ENCODE peak calls at places on chromosomes 1 and 21, in five cellular contexts. Q, N, G, E and T are unnamed samples.
A peak's percentile ranks its signal among the peaks of the same experiment; 100 is the strongest.

GRCh38 chr1:214102907-214103306 is 115.1 kb downstream of the PROX1 start:
- DNase-seq in Q (no peak), N (peak; percentile 96), G (peak; percentile 90), E (no peak), T (no peak)

GRCh38 chr1:109923946-109924275 is 13.3 kb downstream of the CSF1 start:
- DNase-seq in Q (peak; percentile 74), N (no peak), G (no peak), E (no peak), T (no peak)

GRCh38 chr1:246608616-246609376 is 42.5 kb downstream of the CNST start:
- DNase-seq in Q (no peak), N (peak; percentile 88), G (peak; percentile 97), E (peak; percentile 81), T (peak; percentile 77)

GRCh38 chr1:114979278-114979891 is 50.2 kb upstream of the TSHB start:
- DNase-seq in Q (no peak), N (peak; percentile 51), G (peak; percentile 52), E (peak; percentile 89), T (no peak)

GRCh38 chr1:173802961-173803360 is 21.5 kb upstream of the DARS2 start:
- DNase-seq in Q (no peak), N (no peak), G (no peak), E (no peak), T (no peak)

GRCh38 chr21:41961282-41961701 is 7.5 kb upstream of the C2CD2 start:
- DNase-seq in Q (peak; percentile 60), N (peak; percentile 4), G (peak; percentile 90), E (no peak), T (no peak)

GRCh38 chr1:117757668-117758067 is 151.8 kb downstream of the TENT5C start:
- DNase-seq in Q (no peak), N (peak; percentile 56), G (peak; percentile 81), E (no peak), T (no peak)

GRCh38 chr1:10056599-10056987 is 23.8 kb downstream of the UBE4B start:
- DNase-seq in Q (no peak), N (no peak), G (no peak), E (no peak), T (no peak)

GRCh38 chr21:41926068-41926806 is 27.6 kb downstream of the C2CD2 start:
- DNase-seq in Q (peak; percentile 14), N (peak; percentile 69), G (peak; percentile 66), E (peak; percentile 63), T (no peak)

GRCh38 chr1:82225407-82226197 is 424.9 kb downstream of the ADGRL2 start:
- DNase-seq in Q (no peak), N (peak; percentile 3), G (no peak), E (no peak), T (no peak)

GRCh38 chr1:235207202-235207565 is 46.1 kb upstream of the RBM34 start:
- DNase-seq in Q (no peak), N (peak; percentile 15), G (no peak), E (no peak), T (no peak)